ENCODE peak calls at places on chromosomes 6 and 20, in six cellular contexts. S is cardiac muscle cell, U is neural progenitor cell, R is endodermal cell, P is heart right ventricle, C is pancreas. X is an unnamed sample.

GRCh38 chr6:2708456-2708855 is 42.3 kb downstream of the MYLK4 start:
- DNase-seq in P (no peak), U (no peak), R (no peak), S (peak; percentile 68), C (no peak), X (no peak)

GRCh38 chr6:132153221-132153896 is 202.2 kb upstream of the CCN2 start:
- DNase-seq in S (peak; percentile 87), C (no peak), R (no peak), P (no peak), U (no peak), X (no peak)

GRCh38 chr6:9002833-9003232 is 567.5 kb upstream of the SLC35B3 start:
- DNase-seq in P (no peak), C (no peak), U (no peak), R (no peak), S (no peak), X (no peak)

GRCh38 chr6:142871910-142872331 is 73.1 kb downstream of the HIVEP2 start:
- DNase-seq in P (peak; percentile 56), S (peak; percentile 93), C (peak; percentile 37), R (no peak), U (no peak), X (no peak)

GRCh38 chr20:57485770-57486169 is 39.2 kb downstream of the CTCFL start:
- DNase-seq in C (no peak), R (no peak), S (no peak), U (no peak), P (no peak), X (no peak)

GRCh38 chr20:60071965-60072364 is 113.7 kb downstream of the CDH26 start:
- DNase-seq in S (peak; percentile 12), C (no peak), U (no peak), R (no peak), P (no peak), X (no peak)

GRCh38 chr6:88629838-88630462 is 333.5 kb downstream of the RNGTT start:
- DNase-seq in C (no peak), P (no peak), U (peak; percentile 79), R (peak; percentile 83), S (no peak), X (no peak)

GRCh38 chr6:158707120-158707519 is 57.3 kb downstream of the SYTL3 start:
- DNase-seq in R (peak; percentile 89), U (no peak), P (peak; percentile 45), S (peak; percentile 37), C (no peak), X (peak; percentile 70)

GRCh38 chr6:3301506-3301905 is 42.8 kb downstream of the PSMG4 start:
- DNase-seq in S (no peak), P (no peak), R (no peak), C (no peak), U (no peak), X (no peak)

GRCh38 chr6:91126876-91127275 is 540.0 kb upstream of the MAP3K7 start:
- DNase-seq in P (no peak), U (no peak), C (no peak), S (no peak), R (no peak), X (no peak)

GRCh38 chr20:10414982-10415650 is 18.9 kb downstream of the MKKS start:
- DNase-seq in C (no peak), S (peak; percentile 41), R (no peak), P (no peak), U (peak; percentile 73), X (no peak)

GRCh38 chr6:127022297-127022696 is 96.2 kb upstream of the RSPO3 start:
- DNase-seq in U (no peak), P (no peak), C (peak; percentile 11), R (no peak), S (peak; percentile 31), X (no peak)

GRCh38 chr6:111096246-111096645 is 8.9 kb downstream of the SLC16A10 start:
- DNase-seq in C (peak; percentile 90), R (no peak), U (no peak), P (no peak), S (no peak), X (no peak)

GRCh38 chr6:131792091-131792496 is 15.7 kb upstream of the ENPP1 start:
- DNase-seq in U (peak; percentile 52), S (no peak), C (no peak), R (peak; percentile 67), P (no peak), X (no peak)

GRCh38 chr20:24027229-24027628 is 38.6 kb upstream of the GGTLC1 start:
- DNase-seq in S (peak; percentile 76), P (peak; percentile 54), C (no peak), U (no peak), R (no peak), X (no peak)

GRCh38 chr20:37901667-37902503 is 1.0 kb upstream of the VSTM2L start:
- DNase-seq in S (peak; percentile 73), P (no peak), U (peak; percentile 82), R (peak; percentile 91), C (no peak), X (no peak)

GRCh38 chr6:163872335-163872734 is 457.8 kb downstream of the QKI start:
- DNase-seq in U (no peak), R (no peak), S (peak; percentile 93), C (no peak), P (no peak), X (no peak)

GRCh38 chr6:35558571-35558970 is 45.9 kb upstream of the TULP1 start:
- DNase-seq in P (no peak), R (no peak), C (no peak), S (no peak), U (no peak), X (no peak)

GRCh38 chr20:24738981-24739633 is 210.0 kb upstream of the CST7 start:
- DNase-seq in S (no peak), P (no peak), R (no peak), C (no peak), U (no peak), X (no peak)

GRCh38 chr6:1316482-1317220 is 4.8 kb downstream of the FOXQ1 start:
- DNase-seq in U (peak; percentile 78), P (no peak), R (peak; percentile 82), C (peak; percentile 52), S (no peak), X (no peak)

GRCh38 chr6:127954082-127954481 is 53.2 kb upstream of the THEMIS start:
- DNase-seq in R (no peak), C (no peak), P (no peak), S (no peak), U (no peak), X (no peak)

GRCh38 chr6:36839819-36840379 is 655 bp upstream of the CPNE5 start:
- DNase-seq in C (peak; percentile 40), U (peak; percentile 77), R (peak; percentile 79), S (peak; percentile 54), P (peak; percentile 62), X (no peak)
- TF ChIP-seq CTCF in C (no peak), U (peak; percentile 52), R (peak; percentile 57), S (peak; percentile 16), P (peak; percentile 28), X (no peak)

GRCh38 chr20:52031574-52032303 is 159.8 kb downstream of the ZFP64 start:
- DNase-seq in C (no peak), U (no peak), R (no peak), S (peak; percentile 90), P (no peak), X (no peak)
- H3K27ac ChIP-seq in C (peak overlapping the region; percentile 29), U (no peak overlapping the region), R (peak overlapping the region; percentile 50), S (no peak overlapping the region), P (no peak overlapping the region), X (no peak overlapping the region)

GRCh38 chr20:3732327-3733118 is at the start of gene HSPA12B:
- DNase-seq in R (peak; percentile 77), U (peak; percentile 80), P (no peak), S (peak; percentile 34), C (no peak), X (no peak)
- H3K4me3 ChIP-seq in R (no peak within 1 kb of the TSS), U (peak within 1 kb of the TSS; percentile 29), P (peak within 1 kb of the TSS; percentile 65), S (no peak within 1 kb of the TSS), C (peak within 1 kb of the TSS; percentile 20), X (peak within 1 kb of the TSS; percentile 68)

DNA sequence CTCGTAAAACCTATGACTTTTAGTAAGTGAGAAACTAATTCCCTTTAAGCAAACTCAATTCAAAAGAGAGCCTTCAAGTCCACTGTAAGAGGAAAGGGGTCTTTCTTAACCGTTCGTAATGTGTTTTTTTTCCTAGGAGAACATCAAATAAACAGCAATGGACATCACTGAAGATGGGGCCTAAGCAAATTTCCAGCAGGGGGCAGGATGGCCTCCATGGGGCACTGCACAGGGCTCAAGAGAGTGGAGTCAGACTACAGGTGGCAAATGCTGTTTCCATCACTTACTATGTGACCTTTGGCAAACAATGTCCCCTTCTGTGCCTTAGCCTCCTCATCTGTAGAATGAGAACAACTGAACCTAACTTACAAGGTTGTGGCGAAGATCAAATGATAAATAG is 88.7 kb downstream of the ARHGAP18 start:
- DNase-seq in R (peak; percentile 72), C (peak; percentile 19), P (no peak), U (no peak), S (no peak), X (no peak)
- TF ChIP-seq CTCF in R (peak; percentile 80), C (no peak), P (peak; percentile 36), U (peak; percentile 41), S (peak; percentile 37), X (no peak)

GRCh38 chr6:6842301-6842700 is 253.8 kb downstream of the LY86 start:
- DNase-seq in U (no peak), P (no peak), S (no peak), C (no peak), R (no peak), X (no peak)
- H3K27ac ChIP-seq in U (no peak overlapping the region), P (no peak overlapping the region), S (no peak overlapping the region), C (no peak overlapping the region), R (no peak overlapping the region), X (no peak overlapping the region)

DNA sequence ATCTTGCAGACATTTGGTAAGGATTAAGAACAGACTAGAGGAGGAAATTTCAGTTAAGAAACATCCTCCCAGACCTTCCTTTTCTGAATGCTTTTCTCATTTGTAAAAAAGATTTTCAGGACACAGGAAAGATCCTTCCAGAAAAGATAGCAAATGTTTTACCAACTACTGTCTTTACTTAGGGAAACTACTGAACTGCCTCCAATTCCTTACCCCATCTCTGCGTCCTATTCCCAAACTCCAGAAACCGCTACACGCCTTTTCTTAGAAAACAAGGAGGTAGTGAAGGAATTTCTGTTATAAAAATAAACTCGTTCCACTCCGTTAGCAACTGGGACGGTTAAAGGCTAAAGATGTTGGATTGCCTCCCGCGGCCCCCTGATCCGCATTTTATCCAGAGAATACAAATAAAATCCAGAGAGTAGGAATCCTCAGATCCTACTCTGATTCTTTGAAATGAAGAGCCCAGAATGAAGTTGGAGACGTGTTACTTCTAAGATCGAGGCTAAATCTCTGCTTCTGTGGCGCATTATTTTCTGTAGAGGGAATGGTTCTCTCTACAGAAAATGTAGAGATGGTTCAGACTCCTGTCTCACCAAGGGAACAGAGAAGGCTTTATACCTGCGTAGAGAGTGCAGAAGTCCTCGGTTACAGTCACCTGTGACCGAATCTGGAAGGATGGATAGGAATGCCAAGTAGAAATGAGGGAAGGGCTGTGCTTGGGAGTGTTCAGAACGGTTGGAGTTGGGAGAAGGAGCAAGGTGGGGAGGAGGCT is 133.0 kb downstream of the GPX5 start:
- DNase-seq in P (no peak), S (peak; percentile 15), U (peak; percentile 31), C (no peak), R (peak; percentile 67), X (no peak)
- H3K4me3 ChIP-seq in P (peak overlapping the region; percentile 49), S (peak overlapping the region; percentile 94), U (peak overlapping the region; percentile 93), C (peak overlapping the region; percentile 2), R (peak overlapping the region; percentile 93), X (peak overlapping the region; percentile 60)

X was measured in coronary artery.